ENCODE peak calls at places on chromosomes 7 and 10, in nine cellular contexts. One of them, this sample, is unnamed.

GRCh38 chr7:108224387-108224786 is 94.2 kb upstream of the LAMB4 start:
- DNase-seq in activated gamma-delta T cell treated with Interleukin-2 at 50 U/mL for 16 hours: no peak
- DNase-seq in heart right ventricle: no peak
- DNase-seq in naive thymus-derived CD8-positive, alpha-beta T cell: no peak
- DNase-seq in tibial artery: no peak
- DNase-seq in A172: no peak
- DNase-seq in OCI-LY7: no peak
- DNase-seq in adipocyte: no peak
- DNase-seq in GM20000: no peak
- DNase-seq in this sample: no peak

GRCh38 chr7:45112648-45113047 is 1.2 kb upstream of the TBRG4 start:
- DNase-seq in activated gamma-delta T cell treated with Interleukin-2 at 50 U/mL for 16 hours: no peak
- DNase-seq in heart right ventricle: no peak
- DNase-seq in naive thymus-derived CD8-positive, alpha-beta T cell: no peak
- DNase-seq in tibial artery: no peak
- DNase-seq in A172: peak
- DNase-seq in OCI-LY7: no peak
- DNase-seq in adipocyte: no peak
- DNase-seq in GM20000: no peak
- DNase-seq in this sample: no peak

GRCh38 chr10:119849031-119849789 is 23.4 kb downstream of the MCMBP start:
- DNase-seq in activated gamma-delta T cell treated with Interleukin-2 at 50 U/mL for 16 hours: no peak
- DNase-seq in heart right ventricle: no peak
- DNase-seq in naive thymus-derived CD8-positive, alpha-beta T cell: no peak
- DNase-seq in tibial artery: no peak
- DNase-seq in A172: peak
- DNase-seq in OCI-LY7: no peak
- DNase-seq in adipocyte: peak
- DNase-seq in GM20000: no peak
- DNase-seq in this sample: no peak

GRCh38 chr7:30968294-30968693 is 4.5 kb downstream of the GHRHR start:
- DNase-seq in activated gamma-delta T cell treated with Interleukin-2 at 50 U/mL for 16 hours: no peak
- DNase-seq in heart right ventricle: no peak
- DNase-seq in naive thymus-derived CD8-positive, alpha-beta T cell: no peak
- DNase-seq in tibial artery: no peak
- DNase-seq in A172: no peak
- DNase-seq in OCI-LY7: peak
- DNase-seq in adipocyte: no peak
- DNase-seq in GM20000: no peak
- DNase-seq in this sample: no peak

GRCh38 chr7:105024734-105025133 is 10.7 kb downstream of the KMT2E start:
- DNase-seq in activated gamma-delta T cell treated with Interleukin-2 at 50 U/mL for 16 hours: no peak
- DNase-seq in heart right ventricle: no peak
- DNase-seq in naive thymus-derived CD8-positive, alpha-beta T cell: no peak
- DNase-seq in tibial artery: no peak
- DNase-seq in A172: no peak
- DNase-seq in OCI-LY7: no peak
- DNase-seq in adipocyte: peak
- DNase-seq in GM20000: no peak
- DNase-seq in this sample: no peak

GRCh38 chr7:138945806-138946205 is 35.4 kb downstream of the KIAA1549 start:
- DNase-seq in activated gamma-delta T cell treated with Interleukin-2 at 50 U/mL for 16 hours: no peak
- DNase-seq in heart right ventricle: no peak
- DNase-seq in naive thymus-derived CD8-positive, alpha-beta T cell: no peak
- DNase-seq in tibial artery: no peak
- DNase-seq in A172: no peak
- DNase-seq in OCI-LY7: no peak
- DNase-seq in adipocyte: no peak
- DNase-seq in GM20000: no peak
- DNase-seq in this sample: no peak

GRCh38 chr10:70652761-70653657 is 19.3 kb upstream of the ADAMTS14 start:
- DNase-seq in activated gamma-delta T cell treated with Interleukin-2 at 50 U/mL for 16 hours: no peak
- DNase-seq in heart right ventricle: peak
- DNase-seq in naive thymus-derived CD8-positive, alpha-beta T cell: no peak
- DNase-seq in tibial artery: no peak
- DNase-seq in A172: peak
- DNase-seq in OCI-LY7: no peak
- DNase-seq in adipocyte: peak
- DNase-seq in GM20000: no peak
- DNase-seq in this sample: peak

GRCh38 chr7:98878365-98879197 is at the start of gene TRRAP:
- DNase-seq in activated gamma-delta T cell treated with Interleukin-2 at 50 U/mL for 16 hours: peak
- DNase-seq in heart right ventricle: peak
- DNase-seq in naive thymus-derived CD8-positive, alpha-beta T cell: peak
- DNase-seq in tibial artery: peak
- DNase-seq in A172: peak
- DNase-seq in OCI-LY7: peak
- DNase-seq in adipocyte: peak
- DNase-seq in GM20000: peak
- DNase-seq in this sample: peak

GRCh38 chr7:155466814-155467675 is 9.1 kb downstream of the EN2 start:
- DNase-seq in activated gamma-delta T cell treated with Interleukin-2 at 50 U/mL for 16 hours: no peak
- DNase-seq in heart right ventricle: no peak
- DNase-seq in naive thymus-derived CD8-positive, alpha-beta T cell: no peak
- DNase-seq in tibial artery: no peak
- DNase-seq in A172: no peak
- DNase-seq in OCI-LY7: no peak
- DNase-seq in adipocyte: no peak
- DNase-seq in GM20000: peak
- DNase-seq in this sample: no peak

GRCh38 chr10:27794157-27794556 is 48.5 kb upstream of the MKX start:
- DNase-seq in activated gamma-delta T cell treated with Interleukin-2 at 50 U/mL for 16 hours: no peak
- DNase-seq in heart right ventricle: no peak
- DNase-seq in naive thymus-derived CD8-positive, alpha-beta T cell: no peak
- DNase-seq in tibial artery: no peak
- DNase-seq in A172: peak
- DNase-seq in OCI-LY7: no peak
- DNase-seq in adipocyte: no peak
- DNase-seq in GM20000: no peak
- DNase-seq in this sample: no peak

GRCh38 chr10:71726673-71727428 is 7.3 kb upstream of the C10orf105 start:
- DNase-seq in activated gamma-delta T cell treated with Interleukin-2 at 50 U/mL for 16 hours: no peak
- DNase-seq in heart right ventricle: no peak
- DNase-seq in naive thymus-derived CD8-positive, alpha-beta T cell: peak
- DNase-seq in tibial artery: no peak
- DNase-seq in A172: no peak
- DNase-seq in OCI-LY7: peak
- DNase-seq in adipocyte: no peak
- DNase-seq in GM20000: peak
- DNase-seq in this sample: peak

GRCh38 chr7:54944179-54944578 is 74.6 kb upstream of the EGFR start:
- DNase-seq in activated gamma-delta T cell treated with Interleukin-2 at 50 U/mL for 16 hours: no peak
- DNase-seq in heart right ventricle: no peak
- DNase-seq in naive thymus-derived CD8-positive, alpha-beta T cell: no peak
- DNase-seq in tibial artery: no peak
- DNase-seq in A172: peak
- DNase-seq in OCI-LY7: no peak
- DNase-seq in adipocyte: peak
- DNase-seq in GM20000: no peak
- DNase-seq in this sample: no peak

GRCh38 chr7:76396039-76396732 is 13.3 kb downstream of the SSC4D start:
- DNase-seq in activated gamma-delta T cell treated with Interleukin-2 at 50 U/mL for 16 hours: no peak
- DNase-seq in heart right ventricle: no peak
- DNase-seq in naive thymus-derived CD8-positive, alpha-beta T cell: no peak
- DNase-seq in tibial artery: no peak
- DNase-seq in A172: no peak
- DNase-seq in OCI-LY7: no peak
- DNase-seq in adipocyte: no peak
- DNase-seq in GM20000: no peak
- DNase-seq in this sample: no peak

GRCh38 chr10:122265896-122266295 is 5.2 kb upstream of the BTBD16 start:
- DNase-seq in activated gamma-delta T cell treated with Interleukin-2 at 50 U/mL for 16 hours: no peak
- DNase-seq in heart right ventricle: no peak
- DNase-seq in naive thymus-derived CD8-positive, alpha-beta T cell: no peak
- DNase-seq in tibial artery: no peak
- DNase-seq in A172: no peak
- DNase-seq in OCI-LY7: no peak
- DNase-seq in adipocyte: no peak
- DNase-seq in GM20000: no peak
- DNase-seq in this sample: no peak

GRCh38 chr10:131082991-131083465 is 228.5 kb downstream of the TCERG1L start:
- DNase-seq in activated gamma-delta T cell treated with Interleukin-2 at 50 U/mL for 16 hours: no peak
- DNase-seq in heart right ventricle: no peak
- DNase-seq in naive thymus-derived CD8-positive, alpha-beta T cell: no peak
- DNase-seq in tibial artery: no peak
- DNase-seq in A172: no peak
- DNase-seq in OCI-LY7: no peak
- DNase-seq in adipocyte: no peak
- DNase-seq in GM20000: no peak
- DNase-seq in this sample: no peak

GRCh38 chr10:17607603-17608332 is 9.4 kb downstream of the HACD1 start:
- DNase-seq in activated gamma-delta T cell treated with Interleukin-2 at 50 U/mL for 16 hours: peak
- DNase-seq in heart right ventricle: peak
- DNase-seq in naive thymus-derived CD8-positive, alpha-beta T cell: peak
- DNase-seq in tibial artery: no peak
- DNase-seq in A172: peak
- DNase-seq in OCI-LY7: peak
- DNase-seq in adipocyte: peak
- DNase-seq in GM20000: peak
- DNase-seq in this sample: no peak

GRCh38 chr7:131105294-131105802 is 222.3 kb upstream of the MKLN1 start:
- DNase-seq in activated gamma-delta T cell treated with Interleukin-2 at 50 U/mL for 16 hours: peak
- DNase-seq in heart right ventricle: no peak
- DNase-seq in naive thymus-derived CD8-positive, alpha-beta T cell: peak
- DNase-seq in tibial artery: no peak
- DNase-seq in A172: peak
- DNase-seq in OCI-LY7: no peak
- DNase-seq in adipocyte: no peak
- DNase-seq in GM20000: no peak
- DNase-seq in this sample: no peak